ENCODE peak calls at places on chromosomes 11 and 22, in five cellular contexts. C, P, Y, U and A are unnamed samples.
A peak's percentile ranks its signal among the peaks of the same experiment; 100 is the strongest.

GRCh38 chr11:75500742-75501141 is 25.0 kb downstream of the GDPD5 start:
- DNase-seq in C (no peak), P (no peak), Y (no peak), U (no peak), A (no peak)

GRCh38 chr22:49577168-49578060 is 250.3 kb downstream of the BRD1 start:
- DNase-seq in C (peak; percentile 58), P (no peak), Y (no peak), U (no peak), A (no peak)

GRCh38 chr11:64760759-64761417 is 1.1 kb upstream of the PYGM start:
- DNase-seq in C (peak; percentile 70), P (no peak), Y (no peak), U (no peak), A (no peak)

GRCh38 chr11:99593197-99593596 is 572.4 kb downstream of the CNTN5 start:
- DNase-seq in C (no peak), P (no peak), Y (no peak), U (no peak), A (no peak)

GRCh38 chr22:47406180-47406723 is 643.8 kb downstream of the TBC1D22A start:
- DNase-seq in C (peak; percentile 41), P (no peak), Y (no peak), U (no peak), A (no peak)

GRCh38 chr11:108221401-108221800 is 1.0 kb downstream of the NPAT start:
- DNase-seq in C (no peak), P (peak; percentile 79), Y (no peak), U (no peak), A (no peak)

GRCh38 chr11:102831128-102831708 is 12.2 kb downstream of the MMP3 start:
- DNase-seq in C (peak; percentile 84), P (peak; percentile 63), Y (peak; percentile 44), U (peak; percentile 23), A (peak; percentile 24)

GRCh38 chr11:87324817-87325489 is 287.2 kb downstream of the TMEM135 start:
- DNase-seq in C (no peak), P (no peak), Y (no peak), U (no peak), A (no peak)

GRCh38 chr11:35160902-35161585 is 22.1 kb downstream of the CD44 start:
- DNase-seq in C (no peak), P (no peak), Y (no peak), U (no peak), A (no peak)

GRCh38 chr11:15967166-15967565 is 389.2 kb downstream of the SOX6 start:
- DNase-seq in C (no peak), P (peak; percentile 15), Y (peak; percentile 58), U (no peak), A (no peak)

GRCh38 chr11:35390737-35391682 is 28.3 kb downstream of the SLC1A2 start:
- DNase-seq in C (no peak), P (no peak), Y (peak; percentile 72), U (no peak), A (no peak)

GRCh38 chr22:43658823-43659222 is 153.3 kb downstream of the EFCAB6 start:
- DNase-seq in C (no peak), P (no peak), Y (no peak), U (no peak), A (no peak)

GRCh38 chr11:126186031-126186698 is 25.3 kb downstream of the RPUSD4 start:
- DNase-seq in C (peak; percentile 69), P (no peak), Y (no peak), U (peak; percentile 68), A (peak; percentile 12)

GRCh38 chr11:106471273-106471672 is 393.8 kb downstream of the AASDHPPT start:
- DNase-seq in C (no peak), P (peak; percentile 73), Y (peak; percentile 29), U (no peak), A (no peak)

GRCh38 chr11:108857382-108857781 is 192.5 kb downstream of the DDX10 start:
- DNase-seq in C (no peak), P (peak; percentile 95), Y (no peak), U (peak; percentile 34), A (no peak)

GRCh38 chr11:30984442-30984816 is 385.1 kb downstream of the DCDC1 start:
- DNase-seq in C (no peak), P (no peak), Y (peak; percentile 27), U (no peak), A (no peak)

GRCh38 chr11:116990061-116990473 is 108.2 kb downstream of the SIK3 start:
- DNase-seq in C (no peak), P (no peak), Y (peak; percentile 16), U (no peak), A (no peak)

GRCh38 chr11:56693428-56693827 is 5.5 kb upstream of the OR9G1 start:
- DNase-seq in C (no peak), P (no peak), Y (no peak), U (no peak), A (no peak)

GRCh38 chr11:39365809-39366436 is 2093.5 kb downstream of the LRRC4C start:
- DNase-seq in C (no peak), P (no peak), Y (peak; percentile 59), U (no peak), A (no peak)

GRCh38 chr11:130203766-130204702 is 44.5 kb downstream of the ST14 start:
- DNase-seq in C (peak; percentile 16), P (no peak), Y (no peak), U (no peak), A (no peak)

GRCh38 chr11:73393479-73394415 is 17.5 kb downstream of the RELT start:
- DNase-seq in C (peak; percentile 89), P (peak; percentile 73), Y (peak; percentile 88), U (peak; percentile 70), A (no peak)

GRCh38 chr11:334264-335033 is 13.8 kb upstream of the IFITM3 start:
- DNase-seq in C (peak; percentile 70), P (no peak), Y (peak; percentile 76), U (no peak), A (no peak)

GRCh38 chr22:45692549-45692948 is 20.9 kb downstream of the ATXN10 start:
- DNase-seq in C (no peak), P (peak; percentile 79), Y (no peak), U (no peak), A (no peak)

GRCh38 chr11:78420255-78420764 is 2.7 kb upstream of the GAB2 start:
- DNase-seq in C (peak; percentile 89), P (peak; percentile 90), Y (peak; percentile 83), U (peak; percentile 68), A (peak; percentile 58)

GRCh38 chr22:19872779-19873137 is 18.1 kb upstream of the GNB1L start:
- DNase-seq in C (peak; percentile 67), P (no peak), Y (no peak), U (no peak), A (no peak)

DNA sequence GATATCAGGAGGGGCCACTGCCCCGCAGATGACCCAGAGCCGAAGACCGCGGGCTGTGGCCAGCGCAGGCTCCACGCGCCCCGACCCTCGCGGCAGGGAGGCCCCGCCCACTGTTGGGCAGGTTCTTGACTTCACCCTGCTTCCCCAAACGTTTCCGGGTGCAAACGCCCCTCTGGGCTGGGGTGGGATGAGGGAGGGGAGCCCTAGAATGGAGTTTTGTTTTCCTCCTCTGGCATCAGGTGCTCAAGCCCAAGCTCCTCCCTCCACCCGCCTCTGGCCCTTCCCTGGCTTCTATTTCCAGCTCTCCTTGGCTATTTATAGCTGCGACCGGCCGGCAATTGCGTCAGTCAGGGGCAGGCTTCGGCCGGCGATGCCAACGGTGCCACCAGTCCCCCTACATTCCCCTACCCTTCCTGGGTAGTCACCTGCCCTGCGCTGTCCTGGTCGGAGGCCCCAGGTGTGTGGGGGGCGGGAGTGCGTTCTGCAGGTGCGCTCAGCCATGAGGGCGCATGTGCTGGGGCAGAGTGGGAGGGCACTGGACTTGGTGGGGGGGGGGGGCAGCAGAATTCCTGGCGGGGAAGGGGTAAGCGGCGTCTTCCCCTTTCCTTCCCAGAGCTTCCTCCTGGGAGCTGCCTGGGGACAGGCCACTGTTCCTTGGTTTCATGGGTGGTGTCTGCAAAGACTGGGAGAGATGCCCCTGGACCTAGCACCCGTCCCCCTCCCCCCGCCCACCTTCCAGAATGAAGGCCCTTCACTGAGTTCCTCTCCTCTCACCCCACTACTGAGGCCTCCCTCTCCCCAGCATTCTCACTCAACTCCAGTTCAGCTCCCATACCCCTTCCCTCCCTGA is 23.6 kb downstream of the DUSP8 start:
- DNase-seq in C (peak; percentile 92), P (peak; percentile 25), Y (peak; percentile 89), U (peak; percentile 72), A (peak; percentile 73)
- H3K27ac ChIP-seq in C (peak overlapping the region; percentile 68), P (no peak overlapping the region), Y (no peak overlapping the region), U (peak overlapping the region; percentile 65), A (peak overlapping the region; percentile 71)

DNA sequence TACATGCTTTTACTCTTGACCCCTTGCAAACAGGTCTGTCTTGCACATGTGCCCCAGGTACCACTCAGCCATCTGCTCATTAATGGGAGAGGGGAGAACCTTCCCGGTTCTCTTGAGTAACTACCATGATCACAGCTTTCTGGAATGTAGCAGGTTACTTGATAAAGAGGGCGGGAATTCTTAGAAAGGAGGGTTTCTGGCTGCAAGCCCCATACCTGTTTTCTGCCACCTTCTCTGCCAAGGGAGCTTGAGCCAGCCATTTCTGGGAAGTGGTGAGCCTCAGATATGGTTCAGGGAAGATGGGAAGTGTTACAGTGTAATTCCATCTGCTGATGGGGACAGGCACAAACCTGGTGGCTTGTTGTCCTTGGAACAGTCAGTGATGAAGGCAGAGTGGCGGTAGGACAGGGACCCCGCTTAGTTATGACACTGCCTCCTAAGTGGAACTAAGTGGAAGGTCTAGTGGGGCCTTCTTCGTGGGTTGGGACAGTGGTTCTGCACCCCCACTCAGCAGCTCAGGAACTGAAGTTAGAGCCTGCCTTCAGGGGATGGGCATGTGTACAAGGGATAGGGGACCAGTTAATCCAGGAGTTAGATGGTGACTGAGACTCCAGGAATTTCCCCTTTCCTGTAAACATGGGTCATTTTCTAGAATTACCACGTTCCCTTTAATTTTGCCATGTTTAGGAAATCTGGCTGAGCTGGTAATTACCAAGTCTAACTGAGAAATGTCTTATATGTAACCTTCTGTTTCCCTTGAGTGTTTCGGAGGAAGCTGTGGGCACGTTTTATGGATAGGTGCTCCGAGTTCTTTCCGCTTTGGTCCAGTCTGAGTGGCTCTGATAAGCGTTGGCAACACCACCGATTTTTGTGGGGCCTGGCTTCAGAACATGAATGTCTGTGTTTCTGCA is 35.2 kb downstream of the BCR start:
- DNase-seq in C (peak; percentile 74), P (peak; percentile 99), Y (no peak), U (no peak), A (no peak)
- H3K27ac ChIP-seq in C (no peak overlapping the region), P (peak overlapping the region; percentile 84), Y (peak overlapping the region; percentile 70), U (peak overlapping the region; percentile 71), A (no peak overlapping the region)

DNA sequence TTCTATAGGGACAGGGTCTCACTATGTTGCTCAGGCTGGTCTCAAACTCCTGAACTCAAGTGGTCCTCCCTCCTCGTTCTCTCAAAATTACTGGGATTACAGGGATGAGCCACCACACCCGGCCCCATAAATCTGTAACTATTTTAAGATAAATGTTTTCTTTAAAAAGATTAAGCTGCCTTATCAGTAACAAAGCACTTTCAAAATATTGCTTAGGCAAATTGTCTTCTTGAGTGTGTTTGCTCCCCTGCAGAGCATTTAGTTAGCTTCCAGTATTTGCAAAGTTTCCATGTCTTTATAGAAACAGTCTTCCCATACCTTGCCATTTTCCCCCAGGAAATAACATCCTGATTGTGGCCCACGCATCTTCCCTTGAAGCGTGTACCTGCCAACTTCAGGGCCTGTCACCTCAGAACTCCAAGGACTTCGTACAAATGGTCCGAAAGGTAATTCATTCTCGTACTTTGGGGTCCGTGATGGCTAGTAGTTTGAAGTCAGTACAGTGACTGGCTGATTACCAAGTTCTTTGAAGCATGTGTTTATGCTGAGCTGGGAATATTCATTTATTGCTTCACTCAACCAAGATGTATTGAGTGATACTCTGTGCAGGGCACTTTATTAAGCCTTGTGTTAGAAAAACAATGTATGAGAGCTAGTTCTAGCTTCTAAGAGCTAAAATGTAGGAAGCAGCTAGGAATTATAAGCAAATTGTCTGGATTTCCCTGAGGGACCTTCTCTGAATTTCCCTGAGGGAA is 30.4 kb upstream of the CRTAM start:
- DNase-seq in C (no peak), P (no peak), Y (no peak), U (no peak), A (no peak)
- H3K27ac ChIP-seq in C (no peak overlapping the region), P (no peak overlapping the region), Y (no peak overlapping the region), U (peak overlapping the region; percentile 74), A (no peak overlapping the region)

GRCh38 chr22:40107244-40107643 is 70.5 kb upstream of the TNRC6B start:
- DNase-seq in C (no peak), P (no peak), Y (no peak), U (no peak), A (no peak)
- H3K27ac ChIP-seq in C (no peak overlapping the region), P (no peak overlapping the region), Y (peak overlapping the region; percentile 19), U (peak overlapping the region; percentile 65), A (no peak overlapping the region)